ENCODE peak calls at places on chromosomes 3 and 15, in nine cellular contexts. One of them, this sample, is unnamed.

GRCh38 chr3:34582054-34582453 is 783.6 kb downstream of the PDCD6IP start:
- DNase-seq in CD8-positive, alpha-beta memory T cell: no peak
- DNase-seq in keratinocyte: no peak
- DNase-seq in adrenal gland: no peak
- DNase-seq in heart left ventricle: no peak
- DNase-seq in HCT116: no peak
- DNase-seq in brain microvascular endothelial cell: no peak
- DNase-seq in A549: no peak
- DNase-seq in psoas muscle: no peak
- DNase-seq in this sample: no peak

GRCh38 chr3:32374788-32375595 is 16.7 kb upstream of the CMTM7 start:
- DNase-seq in psoas muscle: no peak
- DNase-seq in HCT116: peak; percentile 63
- DNase-seq in CD8-positive, alpha-beta memory T cell: peak; percentile 77
- DNase-seq in A549: peak; percentile 54
- DNase-seq in heart left ventricle: no peak
- DNase-seq in adrenal gland: peak; percentile 83
- DNase-seq in keratinocyte: no peak
- DNase-seq in brain microvascular endothelial cell: peak; percentile 75
- DNase-seq in this sample: peak; percentile 71

GRCh38 chr3:108127301-108127988 is 36.6 kb upstream of the CD47 start:
- DNase-seq in CD8-positive, alpha-beta memory T cell: peak; percentile 80
- DNase-seq in adrenal gland: no peak
- DNase-seq in heart left ventricle: no peak
- DNase-seq in psoas muscle: no peak
- DNase-seq in A549: no peak
- DNase-seq in keratinocyte: peak; percentile 53
- DNase-seq in HCT116: no peak
- DNase-seq in brain microvascular endothelial cell: no peak
- DNase-seq in this sample: no peak

GRCh38 chr3:104768886-104769285 is 597.8 kb upstream of the ALCAM start:
- DNase-seq in heart left ventricle: no peak
- DNase-seq in A549: no peak
- DNase-seq in HCT116: no peak
- DNase-seq in keratinocyte: no peak
- DNase-seq in CD8-positive, alpha-beta memory T cell: no peak
- DNase-seq in brain microvascular endothelial cell: no peak
- DNase-seq in psoas muscle: no peak
- DNase-seq in adrenal gland: no peak
- DNase-seq in this sample: no peak

GRCh38 chr3:42696356-42697301 is 6.0 kb downstream of the HHATL start:
- DNase-seq in heart left ventricle: no peak
- DNase-seq in CD8-positive, alpha-beta memory T cell: no peak
- DNase-seq in adrenal gland: peak; percentile 41
- DNase-seq in brain microvascular endothelial cell: no peak
- DNase-seq in HCT116: no peak
- DNase-seq in keratinocyte: no peak
- DNase-seq in A549: no peak
- DNase-seq in psoas muscle: no peak
- DNase-seq in this sample: no peak

GRCh38 chr3:134373942-134374790 is at the start of gene AMOTL2:
- DNase-seq in heart left ventricle: peak; percentile 92
- DNase-seq in HCT116: peak; percentile 87
- DNase-seq in adrenal gland: peak; percentile 93
- DNase-seq in keratinocyte: no peak
- DNase-seq in A549: peak; percentile 90
- DNase-seq in psoas muscle: peak; percentile 90
- DNase-seq in brain microvascular endothelial cell: peak; percentile 92
- DNase-seq in CD8-positive, alpha-beta memory T cell: no peak
- DNase-seq in this sample: peak; percentile 90

GRCh38 chr3:4613366-4613765 is 120.2 kb downstream of the ITPR1 start:
- DNase-seq in CD8-positive, alpha-beta memory T cell: no peak
- DNase-seq in brain microvascular endothelial cell: no peak
- DNase-seq in keratinocyte: no peak
- DNase-seq in HCT116: no peak
- DNase-seq in heart left ventricle: no peak
- DNase-seq in adrenal gland: no peak
- DNase-seq in A549: no peak
- DNase-seq in psoas muscle: no peak
- DNase-seq in this sample: no peak

GRCh38 chr15:64452988-64453688 is 7.2 kb upstream of the ZNF609 start:
- DNase-seq in HCT116: no peak
- DNase-seq in keratinocyte: no peak
- DNase-seq in psoas muscle: no peak
- DNase-seq in adrenal gland: peak; percentile 82
- DNase-seq in brain microvascular endothelial cell: no peak
- DNase-seq in A549: no peak
- DNase-seq in heart left ventricle: peak; percentile 45
- DNase-seq in CD8-positive, alpha-beta memory T cell: no peak
- DNase-seq in this sample: peak; percentile 85

GRCh38 chr3:72630614-72631344 is 217.5 kb downstream of the SHQ1 start:
- DNase-seq in CD8-positive, alpha-beta memory T cell: no peak
- DNase-seq in psoas muscle: no peak
- DNase-seq in A549: no peak
- DNase-seq in HCT116: no peak
- DNase-seq in heart left ventricle: no peak
- DNase-seq in brain microvascular endothelial cell: no peak
- DNase-seq in adrenal gland: no peak
- DNase-seq in keratinocyte: no peak
- DNase-seq in this sample: no peak

GRCh38 chr3:40267940-40268707 is 41.4 kb upstream of the EIF1B start:
- DNase-seq in psoas muscle: no peak
- DNase-seq in adrenal gland: no peak
- DNase-seq in keratinocyte: no peak
- DNase-seq in A549: no peak
- DNase-seq in heart left ventricle: no peak
- DNase-seq in CD8-positive, alpha-beta memory T cell: no peak
- DNase-seq in HCT116: no peak
- DNase-seq in brain microvascular endothelial cell: no peak
- DNase-seq in this sample: no peak

GRCh38 chr3:154886437-154886836 is 193.7 kb upstream of the MME start:
- DNase-seq in psoas muscle: no peak
- DNase-seq in CD8-positive, alpha-beta memory T cell: no peak
- DNase-seq in HCT116: no peak
- DNase-seq in keratinocyte: peak; percentile 36
- DNase-seq in brain microvascular endothelial cell: peak; percentile 92
- DNase-seq in adrenal gland: no peak
- DNase-seq in A549: no peak
- DNase-seq in heart left ventricle: no peak
- DNase-seq in this sample: no peak

GRCh38 chr3:3726549-3726948 is 72.7 kb upstream of the LRRN1 start:
- DNase-seq in heart left ventricle: no peak
- DNase-seq in keratinocyte: no peak
- DNase-seq in brain microvascular endothelial cell: no peak
- DNase-seq in HCT116: no peak
- DNase-seq in CD8-positive, alpha-beta memory T cell: no peak
- DNase-seq in A549: no peak
- DNase-seq in psoas muscle: no peak
- DNase-seq in adrenal gland: no peak
- DNase-seq in this sample: no peak

DNA sequence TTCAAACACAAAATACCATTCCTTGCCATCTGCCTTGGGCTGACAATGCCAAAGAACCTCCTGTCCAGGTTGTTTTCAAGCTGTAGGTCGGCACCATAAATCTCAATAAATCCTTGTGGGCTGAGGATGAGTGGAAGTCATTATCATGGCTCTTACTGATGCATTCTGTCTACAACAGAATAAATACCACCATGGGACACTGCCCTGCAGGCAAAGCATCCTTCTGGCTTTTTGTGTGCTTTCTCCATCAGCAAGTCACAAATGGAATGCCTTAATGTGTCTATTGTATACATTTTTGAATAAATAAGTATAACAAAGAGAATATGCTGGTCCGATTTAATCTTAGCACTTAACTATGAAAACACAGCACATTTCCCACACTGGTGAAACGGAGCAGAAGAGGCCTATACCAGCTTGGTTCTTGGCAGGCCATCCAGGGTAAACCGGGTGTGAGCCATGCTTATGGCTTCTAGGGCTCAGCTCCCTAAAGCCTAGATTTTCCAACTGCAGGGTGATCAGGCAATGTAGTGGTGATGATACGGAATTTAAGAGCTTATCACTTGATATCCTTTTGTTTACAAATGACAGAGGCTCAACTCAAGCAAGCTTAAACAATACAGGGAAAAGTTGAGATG is 133.2 kb upstream of the LRTM1 start:
- DNase-seq in keratinocyte: no peak
- DNase-seq in CD8-positive, alpha-beta memory T cell: no peak
- DNase-seq in A549: no peak
- DNase-seq in heart left ventricle: no peak
- DNase-seq in HCT116: no peak
- DNase-seq in adrenal gland: no peak
- DNase-seq in psoas muscle: no peak
- DNase-seq in brain microvascular endothelial cell: no peak
- DNase-seq in this sample: no peak
- H3K27ac ChIP-seq in keratinocyte: no peak overlapping the region
- H3K27ac ChIP-seq in CD8-positive, alpha-beta memory T cell: no peak overlapping the region
- H3K27ac ChIP-seq in A549: no peak overlapping the region
- H3K27ac ChIP-seq in heart left ventricle: no peak overlapping the region
- H3K27ac ChIP-seq in HCT116: no peak overlapping the region
- H3K27ac ChIP-seq in adrenal gland: no peak overlapping the region
- H3K27ac ChIP-seq in psoas muscle: no peak overlapping the region
- H3K27ac ChIP-seq in brain microvascular endothelial cell: no peak overlapping the region
- H3K27ac ChIP-seq in this sample: no peak overlapping the region

GRCh38 chr3:166177130-166177529 is 339.9 kb upstream of the BCHE start:
- DNase-seq in brain microvascular endothelial cell: no peak
- DNase-seq in heart left ventricle: no peak
- DNase-seq in keratinocyte: peak; percentile 9
- DNase-seq in CD8-positive, alpha-beta memory T cell: no peak
- DNase-seq in psoas muscle: no peak
- DNase-seq in A549: no peak
- DNase-seq in adrenal gland: no peak
- DNase-seq in HCT116: no peak
- DNase-seq in this sample: no peak
- H3K27ac ChIP-seq in brain microvascular endothelial cell: no peak overlapping the region
- H3K27ac ChIP-seq in heart left ventricle: no peak overlapping the region
- H3K27ac ChIP-seq in keratinocyte: no peak overlapping the region
- H3K27ac ChIP-seq in CD8-positive, alpha-beta memory T cell: no peak overlapping the region
- H3K27ac ChIP-seq in psoas muscle: no peak overlapping the region
- H3K27ac ChIP-seq in A549: no peak overlapping the region
- H3K27ac ChIP-seq in adrenal gland: no peak overlapping the region
- H3K27ac ChIP-seq in HCT116: no peak overlapping the region
- H3K27ac ChIP-seq in this sample: no peak overlapping the region

GRCh38 chr15:31278056-31278445 is 48.6 kb upstream of the KLF13 start:
- DNase-seq in CD8-positive, alpha-beta memory T cell: no peak
- DNase-seq in HCT116: no peak
- DNase-seq in psoas muscle: no peak
- DNase-seq in A549: no peak
- DNase-seq in adrenal gland: peak; percentile 20
- DNase-seq in keratinocyte: no peak
- DNase-seq in heart left ventricle: no peak
- DNase-seq in brain microvascular endothelial cell: no peak
- DNase-seq in this sample: peak; percentile 7
- H3K27ac ChIP-seq in CD8-positive, alpha-beta memory T cell: no peak overlapping the region
- H3K27ac ChIP-seq in HCT116: no peak overlapping the region
- H3K27ac ChIP-seq in psoas muscle: no peak overlapping the region
- H3K27ac ChIP-seq in A549: no peak overlapping the region
- H3K27ac ChIP-seq in adrenal gland: no peak overlapping the region
- H3K27ac ChIP-seq in keratinocyte: no peak overlapping the region
- H3K27ac ChIP-seq in heart left ventricle: no peak overlapping the region
- H3K27ac ChIP-seq in brain microvascular endothelial cell: no peak overlapping the region
- H3K27ac ChIP-seq in this sample: no peak overlapping the region

GRCh38 chr3:177015881-177016280 is 181.4 kb downstream of the TBL1XR1 start:
- DNase-seq in HCT116: no peak
- DNase-seq in heart left ventricle: no peak
- DNase-seq in CD8-positive, alpha-beta memory T cell: no peak
- DNase-seq in keratinocyte: no peak
- DNase-seq in brain microvascular endothelial cell: no peak
- DNase-seq in psoas muscle: no peak
- DNase-seq in A549: no peak
- DNase-seq in adrenal gland: no peak
- DNase-seq in this sample: no peak
- H3K27ac ChIP-seq in HCT116: no peak overlapping the region
- H3K27ac ChIP-seq in heart left ventricle: no peak overlapping the region
- H3K27ac ChIP-seq in CD8-positive, alpha-beta memory T cell: no peak overlapping the region
- H3K27ac ChIP-seq in keratinocyte: no peak overlapping the region
- H3K27ac ChIP-seq in brain microvascular endothelial cell: no peak overlapping the region
- H3K27ac ChIP-seq in psoas muscle: no peak overlapping the region
- H3K27ac ChIP-seq in A549: no peak overlapping the region
- H3K27ac ChIP-seq in adrenal gland: no peak overlapping the region
- H3K27ac ChIP-seq in this sample: no peak overlapping the region

DNA sequence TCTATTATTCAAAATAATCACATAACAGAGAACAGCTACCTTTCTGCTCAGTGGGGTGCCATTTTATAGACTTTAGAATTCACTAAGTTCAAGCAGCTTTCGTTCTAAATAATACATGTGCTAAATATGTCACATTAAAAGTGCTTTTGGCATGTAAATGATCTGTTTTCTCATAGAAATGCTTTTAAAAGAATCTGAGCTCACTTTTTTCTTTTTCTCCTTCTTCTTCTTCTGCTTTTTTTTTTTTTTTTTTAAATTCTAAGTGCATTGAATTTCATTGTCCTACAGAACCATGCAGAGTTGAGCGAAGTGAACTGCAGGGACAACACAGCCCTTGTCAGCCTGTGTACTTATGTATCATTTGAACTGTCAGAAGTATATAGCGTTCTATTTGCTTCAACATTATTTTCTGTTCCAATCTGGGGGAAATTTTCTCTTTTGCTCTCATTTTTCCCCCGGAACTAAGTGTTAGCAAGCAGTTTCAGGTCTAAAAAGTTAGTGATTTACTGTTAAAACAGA is 193.8 kb upstream of the TMCO5A start:
- DNase-seq in CD8-positive, alpha-beta memory T cell: no peak
- DNase-seq in keratinocyte: no peak
- DNase-seq in A549: no peak
- DNase-seq in adrenal gland: no peak
- DNase-seq in heart left ventricle: no peak
- DNase-seq in brain microvascular endothelial cell: no peak
- DNase-seq in HCT116: no peak
- DNase-seq in psoas muscle: no peak
- DNase-seq in this sample: no peak
- H3K27ac ChIP-seq in CD8-positive, alpha-beta memory T cell: no peak overlapping the region
- H3K27ac ChIP-seq in keratinocyte: no peak overlapping the region
- H3K27ac ChIP-seq in A549: no peak overlapping the region
- H3K27ac ChIP-seq in adrenal gland: no peak overlapping the region
- H3K27ac ChIP-seq in heart left ventricle: no peak overlapping the region
- H3K27ac ChIP-seq in brain microvascular endothelial cell: no peak overlapping the region
- H3K27ac ChIP-seq in HCT116: no peak overlapping the region
- H3K27ac ChIP-seq in psoas muscle: no peak overlapping the region
- H3K27ac ChIP-seq in this sample: no peak overlapping the region

GRCh38 chr3:10339376-10339955 is 18.6 kb upstream of the SEC13 start:
- DNase-seq in keratinocyte: no peak
- DNase-seq in HCT116: no peak
- DNase-seq in CD8-positive, alpha-beta memory T cell: peak; percentile 13
- DNase-seq in brain microvascular endothelial cell: no peak
- DNase-seq in psoas muscle: no peak
- DNase-seq in A549: no peak
- DNase-seq in adrenal gland: no peak
- DNase-seq in heart left ventricle: no peak
- DNase-seq in this sample: no peak
- H3K27ac ChIP-seq in keratinocyte: no peak overlapping the region
- H3K27ac ChIP-seq in HCT116: no peak overlapping the region
- H3K27ac ChIP-seq in CD8-positive, alpha-beta memory T cell: no peak overlapping the region
- H3K27ac ChIP-seq in brain microvascular endothelial cell: no peak overlapping the region
- H3K27ac ChIP-seq in psoas muscle: no peak overlapping the region
- H3K27ac ChIP-seq in A549: no peak overlapping the region
- H3K27ac ChIP-seq in adrenal gland: no peak overlapping the region
- H3K27ac ChIP-seq in heart left ventricle: no peak overlapping the region
- H3K27ac ChIP-seq in this sample: no peak overlapping the region

GRCh38 chr3:14145236-14145635 is 20.4 kb downstream of the TMEM43 start:
- DNase-seq in adrenal gland: peak; percentile 58
- DNase-seq in CD8-positive, alpha-beta memory T cell: peak; percentile 42
- DNase-seq in heart left ventricle: no peak
- DNase-seq in HCT116: no peak
- DNase-seq in keratinocyte: no peak
- DNase-seq in psoas muscle: no peak
- DNase-seq in brain microvascular endothelial cell: peak; percentile 39
- DNase-seq in A549: no peak
- DNase-seq in this sample: no peak
- H3K27ac ChIP-seq in adrenal gland: peak overlapping the region; percentile 84
- H3K27ac ChIP-seq in CD8-positive, alpha-beta memory T cell: peak overlapping the region; percentile 94
- H3K27ac ChIP-seq in heart left ventricle: peak overlapping the region; percentile 78
- H3K27ac ChIP-seq in HCT116: peak overlapping the region; percentile 61
- H3K27ac ChIP-seq in keratinocyte: peak overlapping the region; percentile 98
- H3K27ac ChIP-seq in psoas muscle: peak overlapping the region; percentile 79
- H3K27ac ChIP-seq in brain microvascular endothelial cell: peak overlapping the region; percentile 99
- H3K27ac ChIP-seq in A549: peak overlapping the region; percentile 88
- H3K27ac ChIP-seq in this sample: peak overlapping the region; percentile 88

This sample was measured in body of pancreas.